ENCODE peak calls at places on chromosomes 11 and 22, in six cellular contexts. N is choroid plexus epithelial cell; M is fibroblast of pulmonary artery; Y is CD8-positive, alpha-beta T cell; I is astrocyte of the cerebellum; T is AG09309. R is an unnamed sample.

GRCh38 chr11:36352919-36353318 is 56.8 kb downstream of the PRR5L start:
- DNase-seq in M (no peak), I (no peak), T (no peak), N (no peak), Y (peak; percentile 76), R (no peak)

GRCh38 chr11:127986073-127986472 is 601.3 kb downstream of the ETS1 start:
- DNase-seq in I (no peak), N (no peak), Y (no peak), T (no peak), M (no peak), R (no peak)

GRCh38 chr11:105220175-105220574 is 80.6 kb upstream of the CARD18 start:
- DNase-seq in Y (no peak), I (no peak), M (peak; percentile 16), T (no peak), N (no peak), R (no peak)

GRCh38 chr11:47916361-47916841 is 64.0 kb upstream of the PTPRJ start:
- DNase-seq in Y (no peak), T (no peak), N (peak; percentile 26), I (no peak), M (peak; percentile 79), R (no peak)

GRCh38 chr11:120912504-120912903 is 111.4 kb upstream of the TBCEL start:
- DNase-seq in T (peak; percentile 20), I (peak; percentile 12), N (peak; percentile 77), Y (no peak), M (peak; percentile 51), R (no peak)

GRCh38 chr11:31959711-31960110 is 131.2 kb upstream of the RCN1 start:
- DNase-seq in T (no peak), M (no peak), N (no peak), I (no peak), Y (no peak), R (no peak)

GRCh38 chr11:118870396-118871343 is 13.0 kb upstream of the CXCR5 start:
- DNase-seq in N (peak; percentile 68), I (no peak), Y (no peak), T (no peak), M (peak; percentile 42), R (no peak)

GRCh38 chr22:19634576-19634975 is 79.7 kb upstream of the SEPTIN5 start:
- DNase-seq in I (no peak), N (no peak), Y (no peak), T (no peak), M (no peak), R (no peak)

GRCh38 chr22:24059121-24059520 is 48.0 kb downstream of the CABIN1 start:
- DNase-seq in Y (no peak), M (peak; percentile 92), I (peak; percentile 94), N (peak; percentile 77), T (peak; percentile 83), R (peak; percentile 92)

GRCh38 chr11:57585301-57585700 is 12.2 kb upstream of the SERPING1 start:
- DNase-seq in I (no peak), T (no peak), M (no peak), N (peak; percentile 19), Y (no peak), R (no peak)

GRCh38 chr22:34760276-34761008 is 305.5 kb upstream of the ISX start:
- DNase-seq in M (no peak), I (no peak), N (no peak), Y (no peak), T (no peak), R (no peak)

GRCh38 chr22:41857160-41857859 is 24.4 kb downstream of the SREBF2 start:
- DNase-seq in M (peak; percentile 72), T (no peak), N (peak; percentile 77), Y (peak; percentile 80), I (peak; percentile 11), R (no peak)

GRCh38 chr11:62588966-62589637 is 2.2 kb downstream of the TUT1 start:
- DNase-seq in N (peak; percentile 55), M (peak; percentile 34), T (no peak), Y (no peak), I (no peak), R (no peak)

GRCh38 chr11:65928667-65929066 is 9.4 kb downstream of the DRAP1 start:
- DNase-seq in T (no peak), Y (no peak), I (no peak), N (no peak), M (no peak), R (no peak)

GRCh38 chr11:103844327-103845215 is 191.9 kb upstream of the DDI1 start:
- DNase-seq in M (no peak), I (no peak), T (no peak), N (no peak), Y (no peak), R (no peak)

GRCh38 chr22:24285245-24285644 is 14.6 kb downstream of the SPECC1L start:
- DNase-seq in N (no peak), T (no peak), Y (no peak), M (no peak), I (no peak), R (no peak)

GRCh38 chr22:33354928-33355327 is 296.7 kb upstream of the SYN3 start:
- DNase-seq in M (peak; percentile 10), N (peak; percentile 31), Y (no peak), I (no peak), T (no peak), R (no peak)

GRCh38 chr11:31902706-31903105 is 91.6 kb upstream of the PAX6 start:
- DNase-seq in M (no peak), N (no peak), Y (no peak), T (no peak), I (no peak), R (no peak)

GRCh38 chr22:28942801-28943500 is 59.6 kb downstream of the ZNRF3 start:
- DNase-seq in Y (no peak), M (no peak), N (no peak), I (no peak), T (no peak), R (no peak)

GRCh38 chr11:127471662-127472061 is 471.1 kb upstream of the KIRREL3 start:
- DNase-seq in N (no peak), I (no peak), Y (no peak), M (no peak), T (no peak), R (no peak)

DNA sequence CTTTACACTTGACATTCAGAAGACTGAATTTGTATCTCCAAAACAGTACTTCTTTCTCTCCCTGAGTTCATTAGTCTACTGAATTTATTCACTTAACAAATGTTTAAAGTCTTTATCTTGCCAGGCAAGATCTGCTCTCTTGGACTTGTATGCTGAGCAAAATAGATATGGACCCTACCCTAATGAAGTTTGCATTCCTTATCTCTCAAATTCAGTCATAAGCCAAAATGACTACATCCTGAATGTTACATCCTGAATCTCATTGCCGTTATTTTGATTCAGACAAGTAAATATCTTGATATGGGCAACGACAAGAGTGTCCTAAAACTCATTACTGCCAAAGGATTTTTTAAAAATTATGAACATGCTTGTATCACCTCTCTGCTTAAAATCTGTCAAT is 29.7 kb downstream of the FAR1 start:
- DNase-seq in I (no peak), M (no peak), Y (no peak), N (no peak), T (no peak), R (no peak)
- TF ChIP-seq CTCF in I (no peak), M (no peak), Y (no peak), N (no peak), T (no peak), R (no peak)

GRCh38 chr11:8232414-8232813 is 31.3 kb downstream of the LMO1 start:
- DNase-seq in Y (no peak), M (no peak), T (no peak), N (no peak), I (no peak), R (no peak)

GRCh38 chr11:8230921-8231847 is 32.5 kb downstream of the LMO1 start:
- DNase-seq in M (no peak), Y (no peak), I (no peak), T (no peak), N (no peak), R (no peak)

GRCh38 chr11:8231979-8232378 is 31.7 kb downstream of the LMO1 start:
- DNase-seq in M (no peak), T (no peak), N (no peak), Y (no peak), I (no peak), R (no peak)

GRCh38 chr11:8229299-8230177 is 34.1 kb downstream of the LMO1 start:
- DNase-seq in T (no peak), N (no peak), I (no peak), M (peak; percentile 21), Y (no peak), R (no peak)

DNA sequence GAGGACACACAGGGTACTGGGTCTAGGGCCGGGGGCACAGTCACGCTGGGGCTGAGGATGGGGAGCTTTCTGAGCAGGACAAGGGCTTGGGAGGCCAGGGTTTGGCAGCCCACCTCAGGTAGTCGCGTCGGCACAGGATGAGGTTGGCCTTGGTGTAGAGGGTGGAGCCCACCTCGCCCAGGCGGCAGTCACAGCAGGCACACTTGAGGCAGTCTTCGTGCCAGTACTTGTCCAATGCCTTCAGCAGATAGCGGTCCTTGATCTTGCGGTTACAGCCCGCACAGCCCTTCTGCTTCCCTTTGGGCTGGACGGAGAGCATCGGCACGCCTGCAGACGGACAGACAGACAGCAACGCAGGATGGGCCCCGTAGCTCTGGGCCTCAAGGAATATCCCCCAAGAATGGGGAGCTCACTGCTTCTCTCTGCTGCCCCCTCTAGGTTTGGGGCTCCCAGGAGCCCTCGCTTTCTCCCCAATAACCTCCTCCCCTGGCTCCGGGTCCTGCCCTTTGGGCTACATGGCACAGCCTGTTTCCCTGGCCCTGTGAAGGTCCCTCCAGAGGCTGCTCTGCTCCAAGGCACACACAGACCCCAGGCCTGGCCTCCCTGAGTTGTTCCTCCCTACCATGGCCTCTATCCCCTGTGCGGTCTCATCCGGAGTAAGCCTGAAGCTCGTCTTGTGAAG is 33.4 kb downstream of the LMO1 start:
- DNase-seq in I (no peak), T (no peak), N (no peak), M (no peak), Y (no peak), R (no peak)
- TF ChIP-seq CTCF in I (peak; percentile 6), T (no peak), N (peak; percentile 1), M (no peak), Y (no peak), R (no peak)

DNA sequence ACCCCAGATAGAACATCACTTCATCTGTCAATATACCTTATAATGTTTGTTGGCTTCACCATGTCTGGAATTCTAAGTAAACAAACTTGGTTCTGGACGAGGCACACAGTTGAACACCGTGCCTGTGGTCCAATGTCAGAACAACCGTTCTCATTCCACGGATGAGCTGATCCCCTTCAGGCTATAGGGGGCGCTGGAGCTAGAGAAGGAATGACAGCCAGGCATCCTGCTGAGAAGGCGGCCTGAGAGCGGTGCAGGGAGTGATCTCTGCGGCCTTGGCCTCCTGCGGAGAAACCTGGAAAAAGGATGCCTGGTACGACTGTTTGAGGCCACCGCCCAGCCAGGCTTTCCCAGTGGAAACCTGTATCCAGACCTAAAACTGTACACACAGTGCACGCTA is 48.7 kb downstream of the FDX1 start:
- DNase-seq in T (no peak), N (peak; percentile 33), M (no peak), Y (no peak), I (no peak), R (no peak)
- TF ChIP-seq CTCF in T (no peak), N (peak; percentile 59), M (peak; percentile 5), Y (no peak), I (no peak), R (no peak)

DNA sequence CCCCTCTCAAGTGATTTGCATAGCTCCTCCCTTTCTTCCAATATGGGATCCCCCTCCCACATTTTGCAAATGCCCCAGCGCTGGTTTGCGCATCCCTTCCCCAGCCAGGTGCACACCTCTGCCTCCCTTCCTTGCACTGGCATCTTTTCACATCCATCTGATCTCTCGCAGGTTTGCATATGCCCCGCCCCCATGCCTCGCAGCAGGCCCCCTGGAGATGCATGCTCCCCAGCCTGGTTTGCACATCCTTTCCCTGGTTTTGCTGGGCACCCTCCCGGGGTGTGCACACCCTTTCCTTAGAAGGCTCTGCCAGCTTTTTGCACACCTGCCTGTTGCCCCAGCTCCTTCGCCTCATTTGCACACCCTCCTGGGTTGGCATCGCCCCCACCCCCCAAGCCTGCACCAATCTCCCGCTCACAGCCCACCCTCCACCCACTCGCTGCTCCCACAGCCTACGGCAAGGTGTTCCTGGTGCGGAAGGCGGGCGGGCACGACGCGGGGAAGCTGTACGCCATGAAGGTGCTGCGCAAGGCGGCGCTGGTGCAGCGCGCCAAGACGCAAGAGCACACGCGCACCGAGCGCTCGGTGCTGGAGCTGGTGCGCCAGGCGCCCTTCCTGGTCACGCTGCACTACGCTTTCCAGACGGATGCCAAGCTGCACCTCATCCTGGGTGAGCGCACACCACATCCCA is 895 bp downstream of the RPS6KA4 start:
- DNase-seq in M (no peak), T (no peak), I (no peak), Y (no peak), N (no peak), R (no peak)
- TF ChIP-seq CTCF in M (no peak), T (no peak), I (no peak), Y (no peak), N (no peak), R (no peak)